ENCODE peak calls at places on chromosomes 13 and 19, in four cellular contexts. C is stomach, E is cardiac fibroblast, K is IMR-90. H is an unnamed sample.

GRCh38 chr13:72290962-72291681 is 424.1 kb upstream of the DACH1 start:
- DNase-seq in C (no peak), E (peak; percentile 44), K (no peak), H (no peak)

GRCh38 chr19:1747285-1748114 is 5.8 kb upstream of the ONECUT3 start:
- DNase-seq in C (peak; percentile 73), E (peak; percentile 94), K (peak; percentile 80), H (peak; percentile 76)

GRCh38 chr19:27744926-27745844 is 1467.8 kb downstream of the UQCRFS1 start:
- DNase-seq in C (peak; percentile 2), E (no peak), K (no peak), H (no peak)

GRCh38 chr19:3857449-3858003 is 11.3 kb downstream of the ZFR2 start:
- DNase-seq in C (no peak), E (no peak), K (no peak), H (peak; percentile 84)

GRCh38 chr13:73987618-73988017 is 146.6 kb downstream of the KLF12 start:
- DNase-seq in C (no peak), E (no peak), K (no peak), H (no peak)

GRCh38 chr13:62997038-62997619 is 1581.5 kb upstream of the PCDH20 start:
- DNase-seq in C (no peak), E (no peak), K (no peak), H (no peak)

GRCh38 chr13:108508263-108508662 is 121.1 kb upstream of the MYO16 start:
- DNase-seq in C (no peak), E (peak; percentile 65), K (peak; percentile 29), H (no peak)

GRCh38 chr13:36158606-36159005 is 27.4 kb upstream of the DCLK1 start:
- DNase-seq in C (no peak), E (peak; percentile 21), K (no peak), H (no peak)

GRCh38 chr19:55262359-55262758 is 3.5 kb upstream of the PPP6R1 start:
- DNase-seq in C (no peak), E (no peak), K (no peak), H (no peak)

GRCh38 chr13:52599853-52600603 is 42.2 kb upstream of the HNRNPA1L2 start:
- DNase-seq in C (no peak), E (peak; percentile 49), K (peak; percentile 13), H (peak; percentile 52)

GRCh38 chr19:43105496-43105895 is 23.0 kb upstream of the PSG2 start:
- DNase-seq in C (no peak), E (no peak), K (peak; percentile 44), H (no peak)

DNA sequence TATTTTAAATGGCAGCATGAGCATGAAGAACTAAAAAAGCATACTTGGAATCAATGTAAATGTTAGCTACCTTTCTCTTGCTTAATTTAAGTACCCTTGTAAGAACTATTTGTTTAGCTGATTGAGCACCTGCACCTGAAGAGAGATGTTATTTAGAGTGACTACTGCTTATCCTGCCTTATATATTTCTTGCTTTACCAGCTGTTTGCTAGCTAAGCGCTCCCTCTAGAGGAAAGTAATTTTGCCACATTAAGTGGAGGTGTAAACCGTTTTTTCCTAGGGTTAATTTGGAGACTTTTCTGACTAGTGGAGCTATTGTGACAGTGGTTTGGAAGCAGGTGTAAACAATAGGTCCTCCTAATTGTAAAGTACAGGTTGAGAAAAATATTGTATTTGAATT is 19.4 kb upstream of the PSG2 start:
- DNase-seq in C (no peak), E (no peak), K (no peak), H (no peak)
- TF ChIP-seq CTCF in C (no peak), E (peak; percentile 12), K (peak; percentile 23), H (no peak)

GRCh38 chr13:39490136-39490535 is 112.9 kb downstream of the LHFPL6 start:
- DNase-seq in C (no peak), E (no peak), K (no peak), H (no peak)
- TF ChIP-seq CTCF in C (no peak), E (no peak), K (no peak), H (no peak)

GRCh38 chr13:42836930-42837329 is 55.5 kb downstream of the FAM216B start:
- DNase-seq in C (no peak), E (peak; percentile 84), K (peak; percentile 51), H (no peak)
- TF ChIP-seq CTCF in C (no peak), E (peak; percentile 62), K (peak; percentile 49), H (no peak)

GRCh38 chr13:44575741-44576395 is at the start of gene TSC22D1:
- DNase-seq in C (peak; percentile 51), E (peak; percentile 62), K (peak; percentile 56), H (peak; percentile 52)
- TF ChIP-seq CTCF in C (no peak), E (no peak), K (no peak), H (no peak)

GRCh38 chr19:57947419-57948134 is at the start of gene ZNF256:
- DNase-seq in C (peak; percentile 87), E (peak; percentile 95), K (peak; percentile 93), H (peak; percentile 95)
- TF ChIP-seq CTCF in C (no peak), E (peak; percentile 40), K (peak; percentile 71), H (no peak)

DNA sequence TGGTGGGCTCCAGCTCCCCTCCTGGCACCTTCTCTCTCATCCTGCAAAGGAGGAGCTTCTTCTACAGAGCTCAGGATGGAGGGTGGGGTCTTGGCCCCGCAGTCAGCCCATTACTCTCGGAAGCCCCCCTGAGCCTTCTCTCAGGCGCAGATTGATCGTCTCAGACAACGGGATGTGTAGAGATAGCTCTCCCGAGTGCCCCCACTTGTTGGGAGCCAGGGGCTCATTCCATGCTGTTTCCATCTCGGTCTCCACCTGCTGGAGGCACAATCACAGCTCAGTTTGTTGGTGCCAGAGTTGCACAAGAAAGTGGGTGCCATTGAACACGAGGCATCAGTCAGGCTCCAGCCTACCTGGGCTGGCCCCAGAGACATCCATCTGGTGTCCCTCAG is 3.6 kb upstream of the ZNF135 start:
- DNase-seq in C (no peak), E (no peak), K (no peak), H (no peak)
- TF ChIP-seq CTCF in C (no peak), E (no peak), K (no peak), H (no peak)

GRCh38 chr13:20197361-20197834 is 4.7 kb upstream of the GJB2 start:
- DNase-seq in C (no peak), E (peak; percentile 71), K (peak; percentile 56), H (peak; percentile 74)
- TF ChIP-seq CTCF in C (no peak), E (peak; percentile 75), K (peak; percentile 80), H (peak; percentile 30)

H was measured in GM20000.